ENCODE peak calls at places on chromosomes 13 and 19, in seven cellular contexts. One of them, this sample, is unnamed.

GRCh38 chr13:86087241-86087640 is 288.0 kb upstream of the SLITRK6 start:
- DNase-seq in H9: no peak
- DNase-seq in trophoblast cell: no peak
- DNase-seq in H1: no peak
- DNase-seq in IMR-90: no peak
- DNase-seq in neuronal stem cell: no peak
- DNase-seq in mesenchymal stem cell: no peak
- DNase-seq in this sample: no peak

GRCh38 chr19:45136507-45137178 is 24.1 kb downstream of the NKPD1 start:
- DNase-seq in trophoblast cell: no peak
- DNase-seq in IMR-90: no peak
- DNase-seq in mesenchymal stem cell: no peak
- DNase-seq in H1: no peak
- DNase-seq in neuronal stem cell: no peak
- DNase-seq in H9: no peak
- DNase-seq in this sample: no peak

GRCh38 chr13:106163426-106163825 is 372.0 kb downstream of the EFNB2 start:
- DNase-seq in H9: no peak
- DNase-seq in neuronal stem cell: no peak
- DNase-seq in IMR-90: no peak
- DNase-seq in H1: no peak
- DNase-seq in trophoblast cell: peak
- DNase-seq in mesenchymal stem cell: no peak
- DNase-seq in this sample: no peak

GRCh38 chr13:25648996-25649633 is 277.3 kb downstream of the ATP8A2 start:
- DNase-seq in mesenchymal stem cell: no peak
- DNase-seq in H1: no peak
- DNase-seq in H9: no peak
- DNase-seq in trophoblast cell: peak
- DNase-seq in IMR-90: no peak
- DNase-seq in neuronal stem cell: no peak
- DNase-seq in this sample: no peak

GRCh38 chr19:40312533-40312932 is 27.4 kb upstream of the AKT2 start:
- DNase-seq in neuronal stem cell: no peak
- DNase-seq in IMR-90: no peak
- DNase-seq in trophoblast cell: no peak
- DNase-seq in H9: peak
- DNase-seq in H1: no peak
- DNase-seq in mesenchymal stem cell: no peak
- DNase-seq in this sample: peak

GRCh38 chr19:18893573-18894253 is 2.2 kb downstream of the CERS1 start:
- DNase-seq in neuronal stem cell: no peak
- DNase-seq in mesenchymal stem cell: no peak
- DNase-seq in IMR-90: no peak
- DNase-seq in H9: no peak
- DNase-seq in H1: no peak
- DNase-seq in trophoblast cell: no peak
- DNase-seq in this sample: no peak

GRCh38 chr13:23986619-23987018 is 89.3 kb upstream of the C1QTNF9B start:
- DNase-seq in H9: no peak
- DNase-seq in mesenchymal stem cell: peak
- DNase-seq in H1: no peak
- DNase-seq in neuronal stem cell: no peak
- DNase-seq in IMR-90: peak
- DNase-seq in trophoblast cell: peak
- DNase-seq in this sample: peak

GRCh38 chr13:110445183-110445582 is 116.3 kb downstream of the RAB20 start:
- DNase-seq in trophoblast cell: no peak
- DNase-seq in neuronal stem cell: no peak
- DNase-seq in H1: no peak
- DNase-seq in mesenchymal stem cell: peak
- DNase-seq in IMR-90: peak
- DNase-seq in H9: no peak
- DNase-seq in this sample: no peak

GRCh38 chr13:113951246-113951999 is 22.5 kb downstream of the C13orf46 start:
- DNase-seq in trophoblast cell: peak
- DNase-seq in neuronal stem cell: peak
- DNase-seq in IMR-90: peak
- DNase-seq in H9: peak
- DNase-seq in H1: peak
- DNase-seq in mesenchymal stem cell: peak
- DNase-seq in this sample: peak

GRCh38 chr13:24159362-24159761 is 1.2 kb upstream of the SPATA13 start:
- DNase-seq in H9: no peak
- DNase-seq in mesenchymal stem cell: no peak
- DNase-seq in trophoblast cell: no peak
- DNase-seq in neuronal stem cell: no peak
- DNase-seq in IMR-90: no peak
- DNase-seq in H1: no peak
- DNase-seq in this sample: no peak

GRCh38 chr19:8208710-8209110 is 460 bp upstream of the CERS4 start:
- DNase-seq in neuronal stem cell: peak
- DNase-seq in H9: no peak
- DNase-seq in mesenchymal stem cell: no peak
- DNase-seq in IMR-90: no peak
- DNase-seq in H1: no peak
- DNase-seq in trophoblast cell: no peak
- DNase-seq in this sample: no peak

GRCh38 chr13:33017410-33017929 is 1.2 kb downstream of the KL start:
- DNase-seq in H1: no peak
- DNase-seq in H9: peak
- DNase-seq in mesenchymal stem cell: peak
- DNase-seq in neuronal stem cell: no peak
- DNase-seq in trophoblast cell: peak
- DNase-seq in IMR-90: peak
- DNase-seq in this sample: peak

GRCh38 chr19:33465834-33466233 is 55.8 kb downstream of the PEPD start:
- DNase-seq in IMR-90: no peak
- DNase-seq in H9: no peak
- DNase-seq in neuronal stem cell: no peak
- DNase-seq in mesenchymal stem cell: no peak
- DNase-seq in H1: no peak
- DNase-seq in trophoblast cell: peak
- DNase-seq in this sample: no peak

GRCh38 chr19:17073869-17074627 is 1.2 kb downstream of the HAUS8 start:
- DNase-seq in mesenchymal stem cell: peak
- DNase-seq in H1: no peak
- DNase-seq in H9: peak
- DNase-seq in IMR-90: peak
- DNase-seq in trophoblast cell: peak
- DNase-seq in neuronal stem cell: no peak
- DNase-seq in this sample: peak

GRCh38 chr19:56670401-56670960 is 1.1 kb downstream of the ZNF835 start:
- DNase-seq in H9: no peak
- DNase-seq in mesenchymal stem cell: no peak
- DNase-seq in neuronal stem cell: no peak
- DNase-seq in IMR-90: no peak
- DNase-seq in H1: no peak
- DNase-seq in trophoblast cell: no peak
- DNase-seq in this sample: no peak
- H3K4ac ChIP-seq in H9: no peak
- H3K4ac ChIP-seq in mesenchymal stem cell: no peak
- H3K4ac ChIP-seq in neuronal stem cell: no peak
- H3K4ac ChIP-seq in IMR-90: no peak
- H3K4ac ChIP-seq in H1: no peak
- H3K4ac ChIP-seq in trophoblast cell: no peak
- H3K4ac ChIP-seq in this sample: no peak

DNA sequence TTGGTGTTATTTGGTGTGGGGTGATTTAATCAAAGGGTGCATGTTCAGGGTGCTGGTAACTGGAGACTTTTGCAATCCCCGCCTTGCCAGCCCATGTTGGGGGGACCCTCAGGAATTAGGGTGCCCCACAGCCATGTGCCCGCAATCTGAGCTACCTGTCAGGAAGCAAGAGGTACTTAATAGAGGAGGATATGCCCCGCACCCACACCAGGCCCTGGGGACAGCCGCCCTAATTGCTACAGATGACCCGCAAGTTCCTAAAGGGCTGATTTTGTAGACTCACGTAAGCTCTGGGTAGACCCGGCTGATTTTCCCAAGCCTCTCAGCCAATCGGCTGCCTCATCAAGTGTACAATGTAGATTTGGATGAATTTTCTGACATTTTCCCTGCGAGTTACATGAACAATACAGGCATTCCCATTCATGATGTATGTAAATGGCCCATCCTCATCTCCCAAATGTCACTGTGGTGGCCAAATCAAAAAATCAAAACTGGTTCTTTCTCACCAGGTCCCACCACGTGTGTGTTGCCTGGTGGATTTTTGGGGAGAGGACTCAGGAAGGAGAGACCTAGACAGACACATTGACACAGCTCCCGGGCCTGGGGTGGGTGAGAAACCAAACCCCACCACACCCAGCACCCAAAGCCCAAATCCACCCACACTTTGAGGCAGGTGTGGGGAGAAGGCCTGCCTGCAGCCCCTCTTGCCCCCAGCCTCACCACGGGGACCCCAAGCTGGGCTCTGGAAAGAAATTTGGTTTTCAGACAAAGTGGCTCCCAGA is 119.2 kb upstream of the SPACA7 start:
- DNase-seq in IMR-90: no peak
- DNase-seq in H1: no peak
- DNase-seq in neuronal stem cell: no peak
- DNase-seq in mesenchymal stem cell: no peak
- DNase-seq in trophoblast cell: no peak
- DNase-seq in H9: no peak
- DNase-seq in this sample: no peak
- H3K4ac ChIP-seq in IMR-90: no peak
- H3K4ac ChIP-seq in H1: no peak
- H3K4ac ChIP-seq in neuronal stem cell: no peak
- H3K4ac ChIP-seq in mesenchymal stem cell: no peak
- H3K4ac ChIP-seq in trophoblast cell: no peak
- H3K4ac ChIP-seq in H9: no peak
- H3K4ac ChIP-seq in this sample: no peak

GRCh38 chr19:47405197-47405550 is 14.2 kb downstream of the MEIS3 start:
- DNase-seq in H1: no peak
- DNase-seq in mesenchymal stem cell: no peak
- DNase-seq in IMR-90: no peak
- DNase-seq in H9: no peak
- DNase-seq in trophoblast cell: no peak
- DNase-seq in neuronal stem cell: no peak
- DNase-seq in this sample: no peak
- H3K4ac ChIP-seq in H1: no peak
- H3K4ac ChIP-seq in mesenchymal stem cell: no peak
- H3K4ac ChIP-seq in IMR-90: no peak
- H3K4ac ChIP-seq in H9: no peak
- H3K4ac ChIP-seq in trophoblast cell: no peak
- H3K4ac ChIP-seq in neuronal stem cell: no peak
- H3K4ac ChIP-seq in this sample: no peak

GRCh38 chr13:22082437-22083100 is 411.7 kb downstream of the FGF9 start:
- DNase-seq in trophoblast cell: no peak
- DNase-seq in neuronal stem cell: no peak
- DNase-seq in H1: no peak
- DNase-seq in IMR-90: no peak
- DNase-seq in H9: no peak
- DNase-seq in mesenchymal stem cell: no peak
- DNase-seq in this sample: peak
- H3K4ac ChIP-seq in trophoblast cell: no peak
- H3K4ac ChIP-seq in neuronal stem cell: no peak
- H3K4ac ChIP-seq in H1: no peak
- H3K4ac ChIP-seq in IMR-90: no peak
- H3K4ac ChIP-seq in H9: no peak
- H3K4ac ChIP-seq in mesenchymal stem cell: no peak
- H3K4ac ChIP-seq in this sample: no peak

GRCh38 chr13:94711561-94712286 is 621 bp downstream of the SOX21 start:
- DNase-seq in neuronal stem cell: no peak
- DNase-seq in trophoblast cell: peak
- DNase-seq in mesenchymal stem cell: peak
- DNase-seq in H9: peak
- DNase-seq in IMR-90: no peak
- DNase-seq in H1: no peak
- DNase-seq in this sample: peak
- H3K4ac ChIP-seq in neuronal stem cell: peak
- H3K4ac ChIP-seq in trophoblast cell: no peak
- H3K4ac ChIP-seq in mesenchymal stem cell: no peak
- H3K4ac ChIP-seq in H9: no peak
- H3K4ac ChIP-seq in IMR-90: no peak
- H3K4ac ChIP-seq in H1: no peak
- H3K4ac ChIP-seq in this sample: no peak

GRCh38 chr13:97432232-97432916 is 1.6 kb upstream of the RAP2A start:
- DNase-seq in IMR-90: no peak
- DNase-seq in neuronal stem cell: no peak
- DNase-seq in mesenchymal stem cell: no peak
- DNase-seq in H9: no peak
- DNase-seq in H1: no peak
- DNase-seq in trophoblast cell: no peak
- DNase-seq in this sample: no peak
- H3K4ac ChIP-seq in IMR-90: peak
- H3K4ac ChIP-seq in neuronal stem cell: no peak
- H3K4ac ChIP-seq in mesenchymal stem cell: no peak
- H3K4ac ChIP-seq in H9: no peak
- H3K4ac ChIP-seq in H1: no peak
- H3K4ac ChIP-seq in trophoblast cell: no peak
- H3K4ac ChIP-seq in this sample: no peak